ENCODE peak calls at places on chromosomes 12 and 14, in seven cellular contexts. U, M, W, V, D, F and P are unnamed samples.
A peak's percentile ranks its signal among the peaks of the same experiment; 100 is the strongest.

GRCh38 chr14:36952702-36953101 is 219.7 kb downstream of the SLC25A21 start:
- DNase-seq in U (peak; percentile 60), D (no peak), F (no peak), M (no peak), V (no peak), W (no peak), P (no peak)

GRCh38 chr12:25552681-25553080 is 402 bp downstream of the LMNTD1 start:
- DNase-seq in M (no peak), D (no peak), F (no peak), W (no peak), V (no peak), U (no peak), P (no peak)

GRCh38 chr14:82879949-82880535 is 1346.4 kb upstream of the SEL1L start:
- DNase-seq in M (no peak), F (no peak), W (no peak), U (no peak), D (no peak), V (no peak), P (no peak)

GRCh38 chr12:52073531-52073950 is 3.8 kb downstream of the ATG101 start:
- DNase-seq in W (no peak), F (no peak), D (no peak), M (no peak), V (no peak), U (no peak), P (no peak)

GRCh38 chr12:6469092-6469491 is 1.4 kb downstream of the VAMP1 start:
- DNase-seq in M (no peak), U (no peak), V (no peak), W (peak; percentile 35), D (no peak), F (no peak), P (no peak)

GRCh38 chr12:123305160-123305559 is 33.5 kb upstream of the CDK2AP1 start:
- DNase-seq in F (no peak), D (no peak), V (no peak), U (no peak), M (no peak), W (no peak), P (no peak)

GRCh38 chr12:52496590-52497071 is 3.6 kb upstream of the KRT6A start:
- DNase-seq in U (no peak), W (no peak), D (no peak), V (no peak), F (no peak), M (no peak), P (no peak)

GRCh38 chr12:121709478-121709890 is 3.1 kb upstream of the TMEM120B start:
- DNase-seq in D (peak; percentile 24), M (no peak), V (no peak), F (no peak), W (no peak), U (no peak), P (no peak)

GRCh38 chr14:63562414-63562813 is 19.2 kb upstream of the PPP2R5E start:
- DNase-seq in U (no peak), W (no peak), D (no peak), M (no peak), F (no peak), V (no peak), P (no peak)

GRCh38 chr12:124397807-124398577 is 103.1 kb downstream of the RFLNA start:
- DNase-seq in D (peak; percentile 71), U (no peak), V (peak; percentile 73), F (no peak), M (no peak), W (no peak), P (no peak)

GRCh38 chr12:120971299-120972180 is 6.8 kb upstream of the HNF1A start:
- DNase-seq in V (no peak), W (peak; percentile 19), D (no peak), U (peak; percentile 24), M (peak; percentile 41), F (peak; percentile 72), P (no peak)